ENCODE peak calls at places on chromosomes 7 and 10, in six cellular contexts. B is type B pancreatic cell; Z is cardiac fibroblast; L is activated naive CD8-positive, alpha-beta T cell treated with anti-CD3 and anti-CD28 coated beads, Interleukin-2, amount 50 U/mL, for 16 hours; T is Ammon's horn; F is NCI-H345. S is an unnamed sample.

GRCh38 chr10:13414855-13415254 is 66.8 kb upstream of the SEPHS1 start:
- DNase-seq in B (no peak), Z (peak), L (no peak), T (no peak), F (no peak), S (no peak)

GRCh38 chr10:12960939-12961338 is 40.6 kb downstream of the CCDC3 start:
- DNase-seq in B (no peak), Z (no peak), L (no peak), T (no peak), F (no peak), S (no peak)

GRCh38 chr10:127344346-127344745 is 148.0 kb upstream of the INSYN2A start:
- DNase-seq in B (no peak), Z (no peak), L (no peak), T (no peak), F (no peak), S (no peak)

GRCh38 chr7:144011458-144012230 is 11.5 kb downstream of the OR6B1 start:
- DNase-seq in B (no peak), Z (peak), L (no peak), T (peak), F (no peak), S (no peak)

GRCh38 chr10:6416892-6417512 is 163.1 kb downstream of the PRKCQ start:
- DNase-seq in B (no peak), Z (peak), L (no peak), T (peak), F (peak), S (peak)

GRCh38 chr7:126361183-126361582 is 891.6 kb downstream of the GRM8 start:
- DNase-seq in B (no peak), Z (no peak), L (no peak), T (no peak), F (no peak), S (no peak)

GRCh38 chr10:86512137-86512536 is 9.5 kb downstream of the WAPL start:
- DNase-seq in B (no peak), Z (no peak), L (no peak), T (no peak), F (no peak), S (no peak)

GRCh38 chr10:11337516-11337915 is 273.9 kb downstream of the USP6NL start:
- DNase-seq in B (no peak), Z (no peak), L (no peak), T (peak), F (no peak), S (no peak)

GRCh38 chr7:23927709-23928108 is 217.7 kb downstream of the STK31 start:
- DNase-seq in B (no peak), Z (no peak), L (no peak), T (no peak), F (no peak), S (no peak)

GRCh38 chr7:86911703-86912102 is 147.8 kb downstream of the ELAPOR2 start:
- DNase-seq in B (no peak), Z (no peak), L (no peak), T (no peak), F (no peak), S (no peak)

GRCh38 chr10:36675458-36675880 is 449.9 kb upstream of the ANKRD30A start:
- DNase-seq in B (no peak), Z (peak), L (no peak), T (no peak), F (no peak), S (peak)

GRCh38 chr10:117537436-117537903 is 5.1 kb upstream of the EMX2 start:
- DNase-seq in B (no peak), Z (no peak), L (no peak), T (no peak), F (no peak), S (peak)

GRCh38 chr10:88974446-88975376 is 15.9 kb upstream of the FAS start:
- DNase-seq in B (no peak), Z (peak), L (no peak), T (no peak), F (no peak), S (peak)

GRCh38 chr10:44393834-44394547 is 9.1 kb upstream of the CXCL12 start:
- DNase-seq in B (peak), Z (no peak), L (no peak), T (no peak), F (no peak), S (no peak)

GRCh38 chr10:116134316-116134715 is 138.7 kb downstream of the GFRA1 start:
- DNase-seq in B (no peak), Z (no peak), L (no peak), T (no peak), F (no peak), S (no peak)

GRCh38 chr7:102933763-102934162 is 21.0 kb downstream of the LRRC17 start:
- DNase-seq in B (no peak), Z (peak), L (no peak), T (peak), F (no peak), S (no peak)

GRCh38 chr10:48517911-48518321 is 87.0 kb downstream of the ARHGAP22 start:
- DNase-seq in B (no peak), Z (no peak), L (no peak), T (no peak), F (no peak), S (no peak)

GRCh38 chr7:69367785-69368184 is 230.5 kb upstream of the AUTS2 start:
- DNase-seq in B (no peak), Z (no peak), L (no peak), T (no peak), F (no peak), S (peak)

GRCh38 chr10:110867807-110868465 is 3.8 kb upstream of the PDCD4 start:
- DNase-seq in B (no peak), Z (no peak), L (no peak), T (no peak), F (no peak), S (no peak)

GRCh38 chr10:79312601-79313187 is 34.6 kb upstream of the PPIF start:
- DNase-seq in B (no peak), Z (no peak), L (no peak), T (no peak), F (no peak), S (no peak)

GRCh38 chr10:99981581-99982199 is 28.1 kb downstream of the DNMBP start:
- DNase-seq in B (no peak), Z (peak), L (no peak), T (no peak), F (peak), S (no peak)

GRCh38 chr10:1394155-1394912 is 338.1 kb downstream of the WDR37 start:
- DNase-seq in B (no peak), Z (no peak), L (no peak), T (no peak), F (no peak), S (no peak)

GRCh38 chr10:121735248-121735647 is 137.0 kb upstream of the FGFR2 start:
- DNase-seq in B (no peak), Z (no peak), L (no peak), T (no peak), F (no peak), S (no peak)

GRCh38 chr10:81570349-81570748 is 304.6 kb upstream of the NRG3 start:
- DNase-seq in B (no peak), Z (no peak), L (no peak), T (no peak), F (no peak), S (no peak)

GRCh38 chr10:18113881-18114280 is 26.3 kb upstream of the CACNB2 start:
- DNase-seq in B (no peak), Z (no peak), L (no peak), T (no peak), F (no peak), S (no peak)

GRCh38 chr10:130399425-130399950 is 263.3 kb downstream of the GLRX3 start:
- DNase-seq in B (no peak), Z (no peak), L (no peak), T (no peak), F (no peak), S (no peak)

GRCh38 chr7:116574025-116574822 is 49.4 kb downstream of the CAV1 start:
- DNase-seq in B (no peak), Z (no peak), L (no peak), T (no peak), F (no peak), S (no peak)

GRCh38 chr7:27840314-27840713 is 100.4 kb downstream of the TAX1BP1 start:
- DNase-seq in B (no peak), Z (no peak), L (no peak), T (no peak), F (no peak), S (no peak)

GRCh38 chr10:102113956-102114857 is 6.0 kb downstream of the LDB1 start:
- DNase-seq in B (no peak), Z (no peak), L (no peak), T (no peak), F (peak), S (no peak)

GRCh38 chr7:97043281-97043680 is 18.6 kb upstream of the DLX5 start:
- DNase-seq in B (no peak), Z (no peak), L (no peak), T (no peak), F (no peak), S (no peak)

GRCh38 chr10:93612237-93612636 is at the start of gene PDE6C:
- DNase-seq in B (no peak), Z (no peak), L (no peak), T (no peak), F (no peak), S (no peak)

GRCh38 chr7:45596665-45597095 is 22.5 kb downstream of the ADCY1 start:
- DNase-seq in B (no peak), Z (no peak), L (no peak), T (no peak), F (no peak), S (no peak)

GRCh38 chr10:85542936-85543730 is 823.5 kb downstream of the GRID1 start:
- DNase-seq in B (no peak), Z (no peak), L (no peak), T (no peak), F (no peak), S (no peak)

S was measured in Caki2.